ENCODE peak calls at places on chromosomes 13 and 19, in ten cellular contexts. R is uterus, C is SK-N-SH, J is foreskin fibroblast, P is fibroblast of the aortic adventitia, X is GM23338, V is neural progenitor cell, A is thoracic aorta, U is fibroblast of villous mesenchyme, E is colonic mucosa. S is an unnamed sample.

GRCh38 chr13:111864566-111864965 is 202.4 kb upstream of the SOX1 start:
- DNase-seq in R (no peak), C (no peak), J (no peak), P (no peak), X (no peak), V (no peak), A (no peak), U (no peak), E (no peak), S (no peak)

GRCh38 chr13:46149272-46150133 is 32.5 kb downstream of the LCP1 start:
- DNase-seq in R (no peak), C (no peak), J (no peak), P (peak; percentile 16), X (no peak), V (no peak), A (no peak), U (no peak), E (no peak), S (no peak)

GRCh38 chr19:46428278-46429141 is at the start of gene PNMA8C:
- DNase-seq in R (peak; percentile 43), C (peak; percentile 91), J (peak; percentile 86), P (no peak), X (peak; percentile 96), V (peak; percentile 97), A (peak; percentile 66), U (no peak), E (no peak), S (no peak)

GRCh38 chr19:1510442-1510806 is 2.4 kb downstream of the ADAMTSL5 start:
- DNase-seq in R (no peak), C (no peak), J (no peak), P (no peak), X (no peak), V (peak; percentile 65), A (no peak), U (no peak), E (no peak), S (no peak)

GRCh38 chr13:41224113-41225110 is 30.0 kb upstream of the KBTBD7 start:
- DNase-seq in R (no peak), C (no peak), J (peak; percentile 86), P (peak; percentile 66), X (no peak), V (no peak), A (no peak), U (peak; percentile 53), E (no peak), S (no peak)

GRCh38 chr19:48842744-48843162 is 6.5 kb upstream of the HSD17B14 start:
- DNase-seq in R (peak; percentile 57), C (peak; percentile 80), J (peak; percentile 70), P (peak; percentile 71), X (peak; percentile 93), V (peak; percentile 82), A (no peak), U (peak; percentile 60), E (peak; percentile 55), S (no peak)

GRCh38 chr13:28850226-28850625 is 30.1 kb downstream of the MTUS2 start:
- DNase-seq in R (no peak), C (no peak), J (no peak), P (no peak), X (no peak), V (no peak), A (no peak), U (no peak), E (no peak), S (no peak)

GRCh38 chr13:82739881-82740280 is 1142.4 kb downstream of the SLITRK1 start:
- DNase-seq in R (no peak), C (no peak), J (peak; percentile 30), P (peak; percentile 37), X (no peak), V (no peak), A (no peak), U (no peak), E (no peak), S (no peak)

GRCh38 chr19:518292-519231 is 11.3 kb downstream of the TPGS1 start:
- DNase-seq in R (peak; percentile 56), C (no peak), J (peak; percentile 75), P (peak; percentile 36), X (peak; percentile 87), V (peak; percentile 76), A (no peak), U (peak; percentile 95), E (no peak), S (no peak)

GRCh38 chr19:2969104-2969504 is 8.3 kb upstream of the TLE6 start:
- DNase-seq in R (peak; percentile 79), C (peak; percentile 59), J (peak; percentile 29), P (peak; percentile 69), X (no peak), V (no peak), A (no peak), U (peak; percentile 79), E (peak; percentile 51), S (no peak)

GRCh38 chr13:97977376-97977705 is 23.9 kb downstream of the IPO5 start:
- DNase-seq in R (no peak), C (no peak), J (no peak), P (peak; percentile 22), X (no peak), V (no peak), A (no peak), U (peak; percentile 28), E (no peak), S (no peak)

GRCh38 chr13:43094901-43095300 is 71.5 kb downstream of the DNAJC15 start:
- DNase-seq in R (no peak), C (no peak), J (no peak), P (no peak), X (no peak), V (no peak), A (no peak), U (no peak), E (no peak), S (no peak)

GRCh38 chr13:73273737-73274136 is 214.9 kb downstream of the KLF5 start:
- DNase-seq in R (no peak), C (no peak), J (peak; percentile 22), P (peak; percentile 76), X (no peak), V (no peak), A (no peak), U (peak; percentile 59), E (no peak), S (peak; percentile 51)

GRCh38 chr13:33092422-33092987 is 76.3 kb downstream of the KL start:
- DNase-seq in R (no peak), C (no peak), J (no peak), P (peak; percentile 43), X (peak; percentile 27), V (no peak), A (no peak), U (no peak), E (no peak), S (no peak)

GRCh38 chr19:45999653-46000121 is 4.4 kb downstream of the CCDC61 start:
- DNase-seq in R (no peak), C (peak; percentile 86), J (peak; percentile 76), P (peak; percentile 33), X (peak; percentile 87), V (peak; percentile 78), A (no peak), U (no peak), E (no peak), S (no peak)

GRCh38 chr19:13036366-13036976 is 41.2 kb downstream of the NFIX start:
- DNase-seq in R (peak; percentile 69), C (no peak), J (peak; percentile 63), P (peak; percentile 89), X (no peak), V (no peak), A (no peak), U (peak; percentile 68), E (peak; percentile 79), S (no peak)

GRCh38 chr13:113922412-113923118 is 51.3 kb downstream of the C13orf46 start:
- DNase-seq in R (peak; percentile 6), C (no peak), J (no peak), P (no peak), X (no peak), V (no peak), A (peak; percentile 4), U (no peak), E (no peak), S (no peak)

GRCh38 chr19:33554821-33555220 is 33.2 kb upstream of the PEPD start:
- DNase-seq in R (no peak), C (no peak), J (no peak), P (no peak), X (no peak), V (no peak), A (no peak), U (no peak), E (no peak), S (no peak)

GRCh38 chr13:99357149-99357596 is 50.0 kb upstream of the GPR183 start:
- DNase-seq in R (no peak), C (no peak), J (peak; percentile 25), P (peak; percentile 81), X (no peak), V (no peak), A (no peak), U (peak; percentile 86), E (no peak), S (no peak)

GRCh38 chr19:45824041-45824471 is 8.9 kb upstream of the RSPH6A start:
- DNase-seq in R (no peak), C (no peak), J (no peak), P (no peak), X (no peak), V (no peak), A (no peak), U (no peak), E (peak; percentile 53), S (no peak)

GRCh38 chr13:88071371-88071770 is 400.2 kb downstream of the SLITRK5 start:
- DNase-seq in R (no peak), C (no peak), J (no peak), P (no peak), X (no peak), V (no peak), A (no peak), U (no peak), E (no peak), S (no peak)

GRCh38 chr13:61052175-61052574 is 363.5 kb downstream of the PCDH20 start:
- DNase-seq in R (no peak), C (no peak), J (no peak), P (no peak), X (no peak), V (no peak), A (no peak), U (no peak), E (no peak), S (no peak)
- H3K4me3 ChIP-seq in R (no peak overlapping the region), C (no peak overlapping the region), J (no peak overlapping the region), P (no peak overlapping the region), X (no peak overlapping the region), V (no peak overlapping the region), A (no peak overlapping the region), U (no peak overlapping the region), E (no peak overlapping the region), S (no peak overlapping the region)

GRCh38 chr13:52405369-52405766 is 604 bp downstream of the THSD1 start:
- DNase-seq in R (no peak), C (peak; percentile 41), J (no peak), P (peak; percentile 19), X (peak; percentile 28), V (peak; percentile 19), A (no peak), U (peak; percentile 5), E (no peak), S (no peak)
- H3K4me3 ChIP-seq in R (peak overlapping the region; percentile 35), C (peak overlapping the region; percentile 85), J (peak overlapping the region; percentile 55), P (peak overlapping the region; percentile 74), X (peak overlapping the region; percentile 61), V (peak overlapping the region; percentile 54), A (peak overlapping the region; percentile 76), U (peak overlapping the region; percentile 65), E (peak overlapping the region; percentile 30), S (peak overlapping the region; percentile 55)

GRCh38 chr19:15304140-15304705 is 28.1 kb downstream of the BRD4 start:
- DNase-seq in R (no peak), C (peak; percentile 62), J (peak; percentile 63), P (peak; percentile 74), X (no peak), V (no peak), A (no peak), U (peak; percentile 45), E (no peak), S (no peak)
- H3K4me3 ChIP-seq in R (no peak overlapping the region), C (no peak overlapping the region), J (no peak overlapping the region), P (no peak overlapping the region), X (no peak overlapping the region), V (no peak overlapping the region), A (peak overlapping the region; percentile 11), U (no peak overlapping the region), E (no peak overlapping the region), S (no peak overlapping the region)

GRCh38 chr13:27428160-27428559 is 3.7 kb downstream of the GTF3A start:
- DNase-seq in R (no peak), C (no peak), J (no peak), P (no peak), X (no peak), V (no peak), A (no peak), U (no peak), E (no peak), S (no peak)
- H3K4me3 ChIP-seq in R (no peak overlapping the region), C (no peak overlapping the region), J (no peak overlapping the region), P (no peak overlapping the region), X (no peak overlapping the region), V (no peak overlapping the region), A (no peak overlapping the region), U (no peak overlapping the region), E (no peak overlapping the region), S (no peak overlapping the region)

S was measured in HFF-Myc.